ENCODE peak calls at places on chromosomes 13 and 19, in nine cellular contexts. S is GM12865, X is left ventricle myocardium inferior, B is NB4, M is OCI-LY7, L is AG04450, G is astrocyte of the cerebellum, E is prostate gland, Q is brain microvascular endothelial cell. V is an unnamed sample.
A peak's percentile ranks its signal among the peaks of the same experiment; 100 is the strongest.

GRCh38 chr13:32381539-32381938 is 46.4 kb downstream of the N4BP2L1 start:
- DNase-seq in B (peak; percentile 44), L (no peak), G (peak; percentile 11), X (no peak), M (no peak), Q (peak; percentile 14), S (peak; percentile 45), E (no peak), V (peak; percentile 3)

GRCh38 chr19:49333426-49334288 is 1.5 kb upstream of the CD37 start:
- DNase-seq in E (no peak), G (no peak), M (peak; percentile 98), X (no peak), S (peak; percentile 93), L (no peak), Q (no peak), B (peak; percentile 19), V (no peak)

GRCh38 chr13:49733181-49733951 is 42.1 kb upstream of the EBPL start:
- DNase-seq in X (no peak), L (no peak), G (no peak), E (no peak), S (no peak), Q (no peak), M (no peak), B (peak; percentile 4), V (no peak)

GRCh38 chr13:91721413-91721812 is 323.0 kb downstream of the GPC5 start:
- DNase-seq in M (no peak), E (no peak), B (no peak), Q (no peak), S (no peak), X (no peak), L (no peak), G (no peak), V (no peak)

GRCh38 chr13:56189439-56189838 is 951.3 kb upstream of the PRR20A start:
- DNase-seq in S (no peak), E (no peak), M (no peak), X (no peak), Q (no peak), B (no peak), G (no peak), L (no peak), V (no peak)

GRCh38 chr19:49638360-49638759 is 1.6 kb downstream of the RRAS start:
- DNase-seq in M (no peak), L (no peak), X (no peak), Q (no peak), S (no peak), G (no peak), B (no peak), E (no peak), V (no peak)

GRCh38 chr13:92513672-92514071 is 712.9 kb upstream of the GPC6 start:
- DNase-seq in B (no peak), Q (no peak), X (no peak), E (no peak), L (no peak), M (peak; percentile 0), G (no peak), S (no peak), V (no peak)

GRCh38 chr19:1904385-1905070 is 671 bp upstream of the ADAT3 start:
- DNase-seq in Q (no peak), E (peak; percentile 93), L (no peak), M (peak; percentile 90), B (peak; percentile 94), G (no peak), S (peak; percentile 90), X (no peak), V (no peak)

GRCh38 chr19:40693896-40694295 is 3.4 kb upstream of the NUMBL start:
- DNase-seq in X (no peak), E (no peak), Q (no peak), M (no peak), B (no peak), L (no peak), G (no peak), S (no peak), V (no peak)

GRCh38 chr13:85853901-85854663 is 54.9 kb upstream of the SLITRK6 start:
- DNase-seq in L (no peak), M (peak; percentile 2), Q (no peak), S (no peak), X (no peak), B (no peak), G (no peak), E (no peak), V (no peak)

GRCh38 chr19:1247747-1248453 is 483 bp upstream of the MIDN start:
- DNase-seq in G (no peak), S (peak; percentile 67), X (peak; percentile 77), Q (peak; percentile 42), M (no peak), L (no peak), E (peak; percentile 40), B (peak; percentile 62), V (no peak)

GRCh38 chr13:49348748-49349147 is 95.1 kb downstream of the CAB39L start:
- DNase-seq in M (no peak), Q (no peak), B (no peak), E (no peak), L (no peak), S (no peak), G (no peak), X (no peak), V (no peak)

GRCh38 chr13:71513414-71514063 is 353.5 kb downstream of the DACH1 start:
- DNase-seq in E (no peak), M (no peak), Q (no peak), L (no peak), S (no peak), G (no peak), B (no peak), X (no peak), V (no peak)

GRCh38 chr19:39133431-39134270 is 8.1 kb downstream of the PAK4 start:
- DNase-seq in B (no peak), M (no peak), G (no peak), X (no peak), L (no peak), E (peak; percentile 46), S (no peak), Q (no peak), V (no peak)

GRCh38 chr13:25886438-25887214 is 165.2 kb downstream of the SHISA2 start:
- DNase-seq in G (peak; percentile 65), B (peak; percentile 72), L (peak; percentile 27), E (no peak), X (no peak), M (no peak), Q (peak; percentile 77), S (no peak), V (peak; percentile 72)

GRCh38 chr13:56900549-56901279 is 240.0 kb upstream of the PRR20A start:
- DNase-seq in E (no peak), M (no peak), Q (no peak), G (no peak), S (no peak), B (no peak), X (no peak), L (no peak), V (no peak)

GRCh38 chr19:41997851-41998229 is 3.8 kb upstream of the ATP1A3 start:
- DNase-seq in E (no peak), X (no peak), B (peak; percentile 11), M (peak; percentile 46), G (no peak), L (no peak), Q (no peak), S (no peak), V (no peak)

GRCh38 chr13:110382229-110382628 is 75.1 kb downstream of the COL4A2 start:
- DNase-seq in X (no peak), B (no peak), L (no peak), Q (peak; percentile 83), E (no peak), G (no peak), S (no peak), M (no peak), V (peak; percentile 72)

GRCh38 chr13:38348890-38349289 is 761 bp upstream of the UFM1 start:
- DNase-seq in G (no peak), M (no peak), L (no peak), B (peak; percentile 26), E (peak; percentile 3), S (peak; percentile 15), Q (peak; percentile 16), X (no peak), V (no peak)

GRCh38 chr19:50858896-50859295 is 4.2 kb downstream of the KLK3 start:
- DNase-seq in S (no peak), M (no peak), L (no peak), E (no peak), Q (no peak), X (no peak), B (no peak), G (no peak), V (no peak)

GRCh38 chr19:9430444-9430843 is 4.9 kb downstream of the ZNF266 start:
- DNase-seq in L (no peak), E (no peak), S (no peak), X (no peak), Q (no peak), B (no peak), M (no peak), G (no peak), V (no peak)

GRCh38 chr19:9431475-9431874 is 3.9 kb downstream of the ZNF266 start:
- DNase-seq in S (no peak), L (no peak), E (no peak), G (no peak), Q (peak; percentile 50), M (peak; percentile 33), X (peak; percentile 35), B (peak; percentile 89), V (no peak)

GRCh38 chr19:9435279-9436268 is at the start of gene ZNF266:
- DNase-seq in M (peak; percentile 95), B (peak; percentile 100), S (peak; percentile 95), Q (peak; percentile 90), L (peak; percentile 74), X (peak; percentile 88), G (peak; percentile 84), E (peak; percentile 79), V (peak; percentile 55)

GRCh38 chr19:9436358-9436757 is 985 bp upstream of the ZNF266 start:
- DNase-seq in M (no peak), X (no peak), E (no peak), B (no peak), L (no peak), Q (no peak), G (no peak), S (no peak), V (no peak)
- H3K4me3 ChIP-seq in M (peak overlapping the region; percentile 93), X (peak overlapping the region; percentile 87), E (no peak overlapping the region), B (peak overlapping the region; percentile 86), L (peak overlapping the region; percentile 72), Q (no peak overlapping the region), G (no peak overlapping the region), S (peak overlapping the region; percentile 83), V (peak overlapping the region; percentile 79)

GRCh38 chr19:3852614-3853254 is 16.1 kb downstream of the ZFR2 start:
- DNase-seq in B (peak; percentile 76), M (peak; percentile 14), X (no peak), G (peak; percentile 57), Q (peak; percentile 66), L (no peak), S (peak; percentile 46), E (no peak), V (peak; percentile 22)
- TF ChIP-seq CTCF in B (peak; percentile 50), M (peak; percentile 57), X (peak; percentile 50), G (no peak), Q (peak; percentile 53), L (peak; percentile 13), S (peak; percentile 33), E (no peak), V (peak; percentile 64)

GRCh38 chr19:43575955-43576451 is 402 bp downstream of the PINLYP start:
- DNase-seq in L (no peak), S (no peak), M (no peak), E (no peak), Q (no peak), X (no peak), G (no peak), B (no peak), V (no peak)
- H3K4me3 ChIP-seq in L (peak overlapping the region; percentile 58), S (peak overlapping the region; percentile 39), M (peak overlapping the region; percentile 89), E (peak overlapping the region; percentile 65), Q (peak overlapping the region; percentile 48), X (peak overlapping the region; percentile 83), G (peak overlapping the region; percentile 93), B (peak overlapping the region; percentile 37), V (peak overlapping the region; percentile 86)

GRCh38 chr19:56301152-56301551 is 13.5 kb downstream of the ZSCAN5A start:
- DNase-seq in X (no peak), E (no peak), L (no peak), B (no peak), S (no peak), Q (no peak), M (no peak), G (no peak), V (no peak)
- TF ChIP-seq CTCF in X (peak; percentile 21), E (no peak), L (no peak), B (no peak), S (no peak), Q (peak; percentile 20), M (no peak), G (no peak), V (no peak)